ENCODE peak calls at places on chromosomes 6 and 20, in eight cellular contexts. T is IMR-90, G is brain microvascular endothelial cell, C is endothelial cell, R is natural killer cell, Y is spleen, K is esophagus muscularis mucosa, O is mucosa of descending colon. S is an unnamed sample.

GRCh38 chr20:35568645-35569044 is 26.8 kb downstream of the ERGIC3 start:
- DNase-seq in T (no peak), G (no peak), C (no peak), R (no peak), Y (peak; percentile 9), K (no peak), O (peak; percentile 50), S (no peak)

GRCh38 chr6:156652231-156652750 is 124.9 kb upstream of the ARID1B start:
- DNase-seq in T (no peak), G (no peak), C (no peak), R (no peak), Y (no peak), K (no peak), O (no peak), S (no peak)

GRCh38 chr20:41316602-41317535 is 662 bp downstream of the ZHX3 start:
- DNase-seq in T (peak; percentile 93), G (peak; percentile 71), C (peak; percentile 67), R (peak; percentile 59), Y (peak; percentile 94), K (peak; percentile 94), O (peak; percentile 89), S (peak; percentile 63)

GRCh38 chr6:45599053-45599452 is 221.3 kb upstream of the SUPT3H start:
- DNase-seq in T (no peak), G (no peak), C (no peak), R (no peak), Y (no peak), K (no peak), O (no peak), S (no peak)

GRCh38 chr20:43954704-43955243 is 40.1 kb downstream of the TOX2 start:
- DNase-seq in T (no peak), G (no peak), C (no peak), R (no peak), Y (no peak), K (no peak), O (no peak), S (no peak)

GRCh38 chr6:11650297-11650696 is 112.7 kb downstream of the TMEM170B start:
- DNase-seq in T (peak; percentile 90), G (peak; percentile 79), C (peak; percentile 81), R (no peak), Y (no peak), K (no peak), O (no peak), S (no peak)

GRCh38 chr6:304833-305370 is 12.6 kb downstream of the DUSP22 start:
- DNase-seq in T (no peak), G (no peak), C (no peak), R (no peak), Y (no peak), K (no peak), O (no peak), S (no peak)

GRCh38 chr6:118372413-118372812 is 175.7 kb upstream of the PLN start:
- DNase-seq in T (peak; percentile 62), G (peak; percentile 62), C (no peak), R (no peak), Y (no peak), K (no peak), O (no peak), S (peak; percentile 83)

GRCh38 chr6:75818061-75818855 is 69.2 kb downstream of the MYO6 start:
- DNase-seq in T (peak; percentile 56), G (no peak), C (no peak), R (no peak), Y (no peak), K (no peak), O (no peak), S (no peak)

GRCh38 chr6:105514306-105514705 is 111.4 kb upstream of the PREP start:
- DNase-seq in T (no peak), G (no peak), C (no peak), R (no peak), Y (no peak), K (no peak), O (no peak), S (peak; percentile 18)

DNA sequence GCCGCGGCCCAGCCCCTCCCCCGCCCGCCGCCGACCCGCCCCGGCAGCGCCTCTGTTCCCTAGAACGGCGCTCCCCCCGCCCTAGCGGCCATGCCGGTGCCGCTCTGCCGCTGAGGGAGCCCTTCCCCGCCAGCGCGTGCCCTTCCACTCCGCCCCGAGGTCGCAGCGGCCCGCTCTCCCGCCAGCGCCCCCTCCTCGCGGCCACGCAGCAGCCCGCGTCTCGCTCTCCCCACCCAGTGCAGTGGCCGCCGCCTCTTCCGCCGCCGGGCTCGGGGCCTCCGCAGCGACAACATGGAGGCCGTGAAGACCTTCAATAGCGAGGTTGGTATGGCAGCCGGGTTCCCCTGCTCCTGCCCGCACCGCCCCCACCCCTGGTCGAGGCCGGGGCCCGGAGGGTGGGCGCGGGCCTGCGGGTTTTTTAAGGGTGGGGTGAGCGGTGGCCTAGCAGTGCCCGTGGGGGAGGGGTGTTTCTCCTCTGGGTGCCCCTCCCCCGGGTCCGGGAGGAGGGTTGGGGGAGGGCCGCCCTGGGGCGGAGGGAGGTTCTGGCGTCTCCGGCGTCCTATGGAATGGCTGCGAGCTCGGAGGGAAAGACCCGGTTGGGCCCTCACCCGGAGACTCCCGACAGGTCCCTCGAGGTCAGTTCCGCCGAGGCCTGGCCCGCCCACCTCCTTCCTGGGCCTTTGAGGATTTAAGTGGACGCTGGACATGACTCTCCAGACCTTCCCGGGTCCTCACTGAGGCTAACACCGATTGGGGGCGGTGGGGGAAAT is 579 bp downstream of the SCAF8 start:
- DNase-seq in T (peak; percentile 97), G (peak; percentile 97), C (peak; percentile 95), R (peak; percentile 87), Y (peak; percentile 98), K (peak; percentile 99), O (peak; percentile 95), S (peak; percentile 98)
- TF ChIP-seq CTCF in T (no peak), G (peak; percentile 8), C (no peak), R (no peak), Y (no peak), K (no peak), O (no peak), S (no peak)

GRCh38 chr6:44569131-44569530 is 181.6 kb downstream of the CDC5L start:
- DNase-seq in T (no peak), G (no peak), C (no peak), R (no peak), Y (peak; percentile 42), K (no peak), O (no peak), S (no peak)

GRCh38 chr6:44569931-44570385 is 182.5 kb downstream of the CDC5L start:
- DNase-seq in T (peak; percentile 7), G (no peak), C (no peak), R (no peak), Y (peak; percentile 72), K (no peak), O (peak; percentile 26), S (peak; percentile 42)

GRCh38 chr6:44572346-44572745 is 184.8 kb downstream of the CDC5L start:
- DNase-seq in T (no peak), G (no peak), C (no peak), R (no peak), Y (no peak), K (no peak), O (no peak), S (no peak)

GRCh38 chr6:44567406-44567805 is 179.9 kb downstream of the CDC5L start:
- DNase-seq in T (no peak), G (no peak), C (no peak), R (no peak), Y (peak; percentile 47), K (no peak), O (no peak), S (peak; percentile 24)

GRCh38 chr6:44571510-44571909 is 184.0 kb downstream of the CDC5L start:
- DNase-seq in T (no peak), G (no peak), C (no peak), R (no peak), Y (no peak), K (no peak), O (no peak), S (no peak)
- TF ChIP-seq CTCF in T (no peak), G (no peak), C (no peak), R (no peak), Y (no peak), K (no peak), O (no peak), S (no peak)

GRCh38 chr20:45308078-45308778 is at the start of gene MATN4:
- DNase-seq in T (no peak), G (no peak), C (no peak), R (no peak), Y (no peak), K (no peak), O (peak; percentile 52), S (no peak)
- TF ChIP-seq CTCF in T (no peak), G (no peak), C (no peak), R (no peak), Y (no peak), K (no peak), O (no peak), S (no peak)

GRCh38 chr20:24708411-24709295 is 239.2 kb downstream of the SYNDIG1 start:
- DNase-seq in T (peak; percentile 4), G (no peak), C (no peak), R (no peak), Y (no peak), K (peak; percentile 81), O (no peak), S (no peak)

GRCh38 chr20:24704899-24705298 is 235.5 kb downstream of the SYNDIG1 start:
- DNase-seq in T (no peak), G (no peak), C (no peak), R (no peak), Y (no peak), K (peak; percentile 91), O (no peak), S (no peak)

GRCh38 chr20:24703284-24703610 is 233.8 kb downstream of the SYNDIG1 start:
- DNase-seq in T (no peak), G (no peak), C (no peak), R (no peak), Y (no peak), K (peak; percentile 90), O (no peak), S (no peak)

GRCh38 chr20:24702501-24703283 is 233.3 kb downstream of the SYNDIG1 start:
- DNase-seq in T (no peak), G (no peak), C (no peak), R (no peak), Y (peak; percentile 67), K (peak; percentile 90), O (no peak), S (no peak)

GRCh38 chr20:24705486-24705885 is 236.1 kb downstream of the SYNDIG1 start:
- DNase-seq in T (no peak), G (no peak), C (no peak), R (no peak), Y (no peak), K (no peak), O (no peak), S (no peak)
- TF ChIP-seq CTCF in T (no peak), G (no peak), C (no peak), R (no peak), Y (no peak), K (no peak), O (no peak), S (no peak)

S was measured in gastrocnemius medialis.